ENCODE peak calls at places on chromosomes 2 and 18, in six cellular contexts. P, D, N, W, X and S are unnamed samples.

GRCh38 chr2:134120718-134121630 is 132.9 kb upstream of the MGAT5 start:
- DNase-seq in X (peak; percentile 54), P (no peak), W (peak; percentile 35), D (peak; percentile 30), N (peak; percentile 68), S (peak; percentile 35)

GRCh38 chr18:13176847-13177246 is 41.7 kb upstream of the LDLRAD4 start:
- DNase-seq in W (no peak), X (no peak), N (no peak), D (no peak), P (no peak), S (no peak)

GRCh38 chr18:55251186-55251995 is 292.1 kb upstream of the CCDC68 start:
- DNase-seq in X (no peak), W (no peak), D (peak; percentile 44), N (peak; percentile 13), P (no peak), S (no peak)

GRCh38 chr18:41324934-41325333 is 630.1 kb upstream of the PIK3C3 start:
- DNase-seq in X (no peak), N (no peak), P (no peak), D (peak; percentile 73), W (no peak), S (no peak)

GRCh38 chr2:19131871-19132270 is 226.6 kb downstream of the OSR1 start:
- DNase-seq in X (no peak), D (no peak), N (no peak), W (no peak), P (no peak), S (no peak)

GRCh38 chr2:194203898-194204297 is 1453.1 kb upstream of the SLC39A10 start:
- DNase-seq in N (no peak), D (peak; percentile 70), W (no peak), X (no peak), P (no peak), S (no peak)

GRCh38 chr2:74186038-74186437 is 7.4 kb upstream of the MOB1A start:
- DNase-seq in W (no peak), P (no peak), N (no peak), X (no peak), D (no peak), S (peak; percentile 46)

GRCh38 chr18:75062297-75062886 is 146.5 kb downstream of the PTGR3 start:
- DNase-seq in X (no peak), D (no peak), W (no peak), N (no peak), P (no peak), S (no peak)

GRCh38 chr2:97751752-97752151 is 38.4 kb downstream of the ZAP70 start:
- DNase-seq in D (peak; percentile 34), X (no peak), P (no peak), N (no peak), W (no peak), S (no peak)